ENCODE peak calls at places on chromosomes 11 and 22, in nine cellular contexts. R, P, O, G, Z, X, Y, H and I are unnamed samples.

GRCh38 chr11:64534950-64535349 is 56.1 kb upstream of the SLC22A12 start:
- DNase-seq in R (no peak), P (no peak), O (no peak), G (no peak), Z (no peak), X (no peak), Y (no peak), H (no peak), I (no peak)

GRCh38 chr11:35141538-35141937 is 2.6 kb downstream of the CD44 start:
- DNase-seq in R (no peak), P (peak), O (no peak), G (peak), Z (peak), X (no peak), Y (peak), H (peak), I (no peak)

GRCh38 chr11:23359297-23359696 is 499.0 kb upstream of the CCDC179 start:
- DNase-seq in R (no peak), P (peak), O (no peak), G (no peak), Z (no peak), X (peak), Y (peak), H (no peak), I (no peak)

GRCh38 chr22:29715240-29715639 is 4.6 kb upstream of the CABP7 start:
- DNase-seq in R (no peak), P (no peak), O (no peak), G (no peak), Z (no peak), X (no peak), Y (no peak), H (peak), I (no peak)

GRCh38 chr11:72778535-72779494 is 15.0 kb downstream of the STARD10 start:
- DNase-seq in R (no peak), P (no peak), O (no peak), G (no peak), Z (no peak), X (peak), Y (peak), H (no peak), I (no peak)

GRCh38 chr11:100980156-100980555 is 149.5 kb downstream of the PGR start:
- DNase-seq in R (no peak), P (no peak), O (no peak), G (no peak), Z (no peak), X (peak), Y (no peak), H (peak), I (no peak)

GRCh38 chr11:126637800-126638175 is 282.3 kb downstream of the ST3GAL4 start:
- DNase-seq in R (no peak), P (no peak), O (no peak), G (no peak), Z (no peak), X (no peak), Y (no peak), H (no peak), I (no peak)

GRCh38 chr11:120343429-120343828 is 7.2 kb downstream of the ARHGEF12 start:
- DNase-seq in R (no peak), P (no peak), O (no peak), G (peak), Z (no peak), X (no peak), Y (no peak), H (no peak), I (no peak)

GRCh38 chr11:5521540-5521939 is 5.0 kb upstream of the UBQLNL start:
- DNase-seq in R (no peak), P (no peak), O (no peak), G (no peak), Z (no peak), X (no peak), Y (no peak), H (no peak), I (no peak)

GRCh38 chr22:27329471-27329870 is 472.1 kb downstream of the MN1 start:
- DNase-seq in R (peak), P (no peak), O (no peak), G (no peak), Z (no peak), X (no peak), Y (no peak), H (no peak), I (no peak)

GRCh38 chr11:126790550-126790981 is 210.0 kb downstream of the KIRREL3 start:
- DNase-seq in R (no peak), P (no peak), O (no peak), G (no peak), Z (no peak), X (no peak), Y (no peak), H (no peak), I (no peak)

GRCh38 chr11:104957280-104957679 is 11.1 kb downstream of the CASP4 start:
- DNase-seq in R (no peak), P (no peak), O (no peak), G (no peak), Z (no peak), X (no peak), Y (no peak), H (no peak), I (no peak)

GRCh38 chr11:68551777-68552176 is 91.2 kb downstream of the PPP6R3 start:
- DNase-seq in R (no peak), P (no peak), O (no peak), G (no peak), Z (no peak), X (no peak), Y (no peak), H (no peak), I (no peak)

GRCh38 chr22:46934746-46935491 is 172.5 kb downstream of the TBC1D22A start:
- DNase-seq in R (no peak), P (peak), O (peak), G (no peak), Z (no peak), X (peak), Y (peak), H (peak), I (no peak)

GRCh38 chr11:108870373-108871020 is 205.6 kb downstream of the DDX10 start:
- DNase-seq in R (no peak), P (no peak), O (no peak), G (no peak), Z (no peak), X (peak), Y (no peak), H (no peak), I (no peak)

GRCh38 chr22:28128827-28129226 is 209.8 kb upstream of the PITPNB start:
- DNase-seq in R (no peak), P (no peak), O (no peak), G (no peak), Z (no peak), X (no peak), Y (no peak), H (no peak), I (no peak)

GRCh38 chr22:31680764-31681624 is 19.0 kb upstream of the PISD start:
- DNase-seq in R (no peak), P (peak), O (no peak), G (no peak), Z (peak), X (no peak), Y (peak), H (no peak), I (no peak)

GRCh38 chr22:17213976-17214375 is 5.3 kb downstream of the ADA2 start:
- DNase-seq in R (peak), P (peak), O (peak), G (peak), Z (peak), X (peak), Y (peak), H (peak), I (no peak)

GRCh38 chr11:45518096-45518852 is 147.1 kb downstream of the CHST1 start:
- DNase-seq in R (peak), P (no peak), O (peak), G (no peak), Z (no peak), X (no peak), Y (no peak), H (no peak), I (no peak)

GRCh38 chr11:69243496-69244200 is 50.3 kb upstream of the MYEOV start:
- DNase-seq in R (no peak), P (no peak), O (no peak), G (peak), Z (no peak), X (no peak), Y (no peak), H (no peak), I (no peak)

GRCh38 chr11:88521354-88522310 is 184.1 kb upstream of the CTSC start:
- DNase-seq in R (no peak), P (no peak), O (no peak), G (no peak), Z (no peak), X (no peak), Y (no peak), H (no peak), I (no peak)

GRCh38 chr11:59807047-59807446 is 3.5 kb downstream of the MRPL16 start:
- DNase-seq in R (no peak), P (no peak), O (no peak), G (no peak), Z (no peak), X (peak), Y (peak), H (no peak), I (no peak)

GRCh38 chr11:59810911-59811259 is 307 bp upstream of the MRPL16 start:
- DNase-seq in R (no peak), P (no peak), O (no peak), G (no peak), Z (no peak), X (no peak), Y (no peak), H (no peak), I (no peak)

GRCh38 chr11:59812220-59812619 is 1.6 kb upstream of the MRPL16 start:
- DNase-seq in R (no peak), P (no peak), O (no peak), G (no peak), Z (no peak), X (no peak), Y (no peak), H (no peak), I (no peak)

GRCh38 chr11:59813364-59813763 is 2.8 kb upstream of the MRPL16 start:
- DNase-seq in R (no peak), P (no peak), O (no peak), G (no peak), Z (no peak), X (no peak), Y (no peak), H (no peak), I (no peak)

GRCh38 chr11:59810189-59810910 is at the start of gene MRPL16:
- DNase-seq in R (peak), P (peak), O (peak), G (peak), Z (peak), X (peak), Y (peak), H (peak), I (peak)
- TF ChIP-seq CTCF in R (no peak), P (no peak), O (peak), G (peak), Z (no peak), X (peak), Y (no peak), H (no peak), I (peak)

GRCh38 chr22:33625959-33626358 is 294.3 kb downstream of the LARGE1 start:
- DNase-seq in R (no peak), P (no peak), O (no peak), G (no peak), Z (no peak), X (no peak), Y (no peak), H (no peak), I (no peak)
- TF ChIP-seq CTCF in R (no peak), P (no peak), O (no peak), G (no peak), Z (no peak), X (no peak), Y (no peak), H (no peak), I (no peak)

GRCh38 chr22:49170053-49170452 is 657.6 kb downstream of the BRD1 start:
- DNase-seq in R (no peak), P (no peak), O (no peak), G (no peak), Z (no peak), X (no peak), Y (no peak), H (peak), I (no peak)
- TF ChIP-seq CTCF in R (no peak), P (no peak), O (peak), G (no peak), Z (no peak), X (peak), Y (no peak), H (no peak), I (no peak)

DNA sequence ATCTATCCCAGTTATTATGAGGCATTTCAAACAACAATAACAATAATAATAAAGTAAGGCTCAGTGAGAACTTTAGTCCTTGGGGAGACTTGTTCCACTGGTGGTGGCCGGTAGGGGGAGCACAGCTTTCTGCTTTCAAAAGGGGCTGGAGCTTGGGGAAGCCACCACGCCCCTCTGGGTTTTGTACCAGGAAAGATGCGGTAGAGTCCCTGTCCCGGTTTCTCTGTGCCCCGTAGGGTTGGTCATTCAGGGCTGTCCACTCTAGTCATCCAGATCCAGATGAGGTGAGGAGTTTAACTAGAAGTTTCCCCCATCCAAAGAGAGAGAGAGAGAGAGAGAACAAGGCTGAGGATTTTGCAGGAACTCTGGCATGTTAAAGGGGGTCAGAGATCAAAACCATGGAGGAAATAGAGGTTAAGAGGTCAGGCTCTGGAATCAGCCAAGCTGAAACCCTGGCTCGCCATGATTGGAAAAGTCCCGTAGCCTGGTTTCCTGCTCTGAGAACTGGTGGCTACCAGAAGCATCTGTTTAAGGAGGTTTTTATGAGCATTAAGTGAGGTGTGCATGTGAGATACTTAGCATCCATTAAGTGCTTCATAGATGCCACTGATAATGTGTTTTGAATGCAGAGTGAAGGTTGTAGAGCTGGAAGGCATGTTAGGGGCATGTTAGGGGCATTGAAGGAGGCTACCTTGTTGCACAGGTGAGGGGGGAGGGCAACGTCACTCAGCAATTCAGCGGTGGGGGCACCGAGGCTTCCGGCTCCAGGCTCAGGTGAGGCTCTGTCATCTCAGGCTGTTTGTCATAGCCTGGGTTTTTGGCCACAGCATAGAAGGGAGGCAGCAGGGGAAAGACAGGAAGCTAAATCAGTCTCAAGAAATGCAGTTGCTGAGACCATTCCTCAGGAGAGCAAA is 298.7 kb downstream of the NTM start:
- DNase-seq in R (peak), P (peak), O (peak), G (no peak), Z (no peak), X (peak), Y (peak), H (peak), I (peak)
- TF ChIP-seq CTCF in R (peak), P (peak), O (peak), G (peak), Z (peak), X (peak), Y (peak), H (peak), I (peak)